ENCODE peak calls at places on chromosomes 5 and 9, in four cellular contexts. One of them, this sample, is unnamed.
A peak's percentile ranks its signal among the peaks of the same experiment; 100 is the strongest.

GRCh38 chr5:52776116-52776515 is 11.6 kb upstream of the ITGA1 start:
- DNase-seq in tibial nerve: no peak
- DNase-seq in A549: no peak
- DNase-seq in CD8-positive, alpha-beta T cell: peak; percentile 68
- DNase-seq in this sample: no peak

GRCh38 chr5:124121198-124121597 is 609.2 kb downstream of the CSNK1G3 start:
- DNase-seq in tibial nerve: no peak
- DNase-seq in A549: no peak
- DNase-seq in CD8-positive, alpha-beta T cell: no peak
- DNase-seq in this sample: no peak

GRCh38 chr5:165014439-165014838 is 1509.0 kb downstream of the MAT2B start:
- DNase-seq in tibial nerve: no peak
- DNase-seq in A549: no peak
- DNase-seq in CD8-positive, alpha-beta T cell: no peak
- DNase-seq in this sample: no peak

GRCh38 chr5:14256026-14256690 is 113.0 kb downstream of the TRIO start:
- DNase-seq in tibial nerve: no peak
- DNase-seq in A549: peak; percentile 20
- DNase-seq in CD8-positive, alpha-beta T cell: no peak
- DNase-seq in this sample: no peak

GRCh38 chr5:55324815-55325418 is 17.1 kb downstream of the MTREX start:
- DNase-seq in tibial nerve: no peak
- DNase-seq in A549: peak; percentile 61
- DNase-seq in CD8-positive, alpha-beta T cell: no peak
- DNase-seq in this sample: no peak

GRCh38 chr5:139955616-139956283 is 87.3 kb downstream of the NRG2 start:
- DNase-seq in tibial nerve: no peak
- DNase-seq in A549: no peak
- DNase-seq in CD8-positive, alpha-beta T cell: no peak
- DNase-seq in this sample: no peak

GRCh38 chr5:81140942-81141341 is 92.2 kb upstream of the CKMT2 start:
- DNase-seq in tibial nerve: peak; percentile 83
- DNase-seq in A549: no peak
- DNase-seq in CD8-positive, alpha-beta T cell: no peak
- DNase-seq in this sample: no peak

GRCh38 chr5:140710899-140711552 is 10.8 kb downstream of the ZMAT2 start:
- DNase-seq in tibial nerve: peak; percentile 93
- DNase-seq in A549: peak; percentile 98
- DNase-seq in CD8-positive, alpha-beta T cell: peak; percentile 85
- DNase-seq in this sample: peak; percentile 89

GRCh38 chr5:38317887-38318286 is 59.5 kb downstream of the EGFLAM start:
- DNase-seq in tibial nerve: no peak
- DNase-seq in A549: no peak
- DNase-seq in CD8-positive, alpha-beta T cell: no peak
- DNase-seq in this sample: no peak

GRCh38 chr9:90007516-90008430 is 403.0 kb downstream of the GADD45G start:
- DNase-seq in tibial nerve: no peak
- DNase-seq in A549: no peak
- DNase-seq in CD8-positive, alpha-beta T cell: no peak
- DNase-seq in this sample: no peak

DNA sequence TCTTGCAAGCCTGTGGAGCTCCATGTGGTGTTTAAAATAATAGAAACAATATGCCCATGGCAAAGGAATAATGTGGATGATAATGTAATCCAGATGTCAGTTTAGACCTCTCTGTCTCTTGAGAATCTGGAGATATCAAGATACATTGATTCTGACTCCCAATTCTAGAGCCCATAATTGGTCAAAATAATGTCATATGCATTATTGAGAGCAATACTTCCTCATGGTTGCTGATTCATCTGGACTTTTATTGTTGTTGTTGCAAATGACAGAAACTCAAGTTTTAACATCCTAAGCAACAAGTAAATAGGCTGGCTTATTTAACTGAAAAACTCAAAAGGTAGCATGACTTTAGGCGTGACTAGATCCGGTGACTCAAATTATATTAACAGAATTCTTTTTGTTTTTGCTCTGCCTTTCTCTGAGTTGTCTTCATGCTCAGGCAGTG is 152.1 kb downstream of the PCSK1 start:
- DNase-seq in tibial nerve: no peak
- DNase-seq in A549: no peak
- DNase-seq in CD8-positive, alpha-beta T cell: no peak
- DNase-seq in this sample: peak; percentile 69
- H3K27ac ChIP-seq in tibial nerve: no peak overlapping the region
- H3K27ac ChIP-seq in A549: no peak overlapping the region
- H3K27ac ChIP-seq in CD8-positive, alpha-beta T cell: no peak overlapping the region
- H3K27ac ChIP-seq in this sample: peak overlapping the region; percentile 98

GRCh38 chr5:95810305-95811125 is 12.0 kb downstream of the GLRX start:
- DNase-seq in tibial nerve: no peak
- DNase-seq in A549: no peak
- DNase-seq in CD8-positive, alpha-beta T cell: no peak
- DNase-seq in this sample: no peak
- H3K27ac ChIP-seq in tibial nerve: peak overlapping the region; percentile 59
- H3K27ac ChIP-seq in A549: peak overlapping the region; percentile 75
- H3K27ac ChIP-seq in CD8-positive, alpha-beta T cell: peak overlapping the region; percentile 15
- H3K27ac ChIP-seq in this sample: peak overlapping the region; percentile 26

GRCh38 chr9:128082173-128082572 is 14.1 kb downstream of the SLC25A25 start:
- DNase-seq in tibial nerve: no peak
- DNase-seq in A549: no peak
- DNase-seq in CD8-positive, alpha-beta T cell: no peak
- DNase-seq in this sample: peak; percentile 80
- H3K27ac ChIP-seq in tibial nerve: peak overlapping the region; percentile 89
- H3K27ac ChIP-seq in A549: peak overlapping the region; percentile 88
- H3K27ac ChIP-seq in CD8-positive, alpha-beta T cell: no peak overlapping the region
- H3K27ac ChIP-seq in this sample: peak overlapping the region; percentile 58

GRCh38 chr9:15293084-15293483 is 13.9 kb downstream of the TTC39B start:
- DNase-seq in tibial nerve: no peak
- DNase-seq in A549: no peak
- DNase-seq in CD8-positive, alpha-beta T cell: no peak
- DNase-seq in this sample: no peak

GRCh38 chr9:15298362-15298761 is 8.7 kb downstream of the TTC39B start:
- DNase-seq in tibial nerve: no peak
- DNase-seq in A549: no peak
- DNase-seq in CD8-positive, alpha-beta T cell: no peak
- DNase-seq in this sample: no peak

GRCh38 chr9:15299374-15299939 is 7.6 kb downstream of the TTC39B start:
- DNase-seq in tibial nerve: no peak
- DNase-seq in A549: no peak
- DNase-seq in CD8-positive, alpha-beta T cell: peak; percentile 63
- DNase-seq in this sample: no peak

GRCh38 chr9:15293727-15294405 is 13.2 kb downstream of the TTC39B start:
- DNase-seq in tibial nerve: no peak
- DNase-seq in A549: no peak
- DNase-seq in CD8-positive, alpha-beta T cell: peak; percentile 44
- DNase-seq in this sample: no peak

GRCh38 chr9:15295761-15296405 is 11.1 kb downstream of the TTC39B start:
- DNase-seq in tibial nerve: no peak
- DNase-seq in A549: no peak
- DNase-seq in CD8-positive, alpha-beta T cell: no peak
- DNase-seq in this sample: no peak
- H3K27ac ChIP-seq in tibial nerve: peak overlapping the region; percentile 89
- H3K27ac ChIP-seq in A549: peak overlapping the region; percentile 84
- H3K27ac ChIP-seq in CD8-positive, alpha-beta T cell: peak overlapping the region; percentile 74
- H3K27ac ChIP-seq in this sample: peak overlapping the region; percentile 22

GRCh38 chr9:70484232-70485130 is 70.0 kb upstream of the KLF9 start:
- DNase-seq in tibial nerve: peak; percentile 57
- DNase-seq in A549: peak; percentile 73
- DNase-seq in CD8-positive, alpha-beta T cell: no peak
- DNase-seq in this sample: peak; percentile 80
- H3K27ac ChIP-seq in tibial nerve: peak overlapping the region; percentile 98
- H3K27ac ChIP-seq in A549: no peak overlapping the region
- H3K27ac ChIP-seq in CD8-positive, alpha-beta T cell: no peak overlapping the region
- H3K27ac ChIP-seq in this sample: peak overlapping the region; percentile 46